ENCODE peak calls at places on chromosomes 1 and 21, in ten cellular contexts. S is KBM-7; K is cardiac septum; B is activated CD8-positive, alpha-beta memory T cell treated with anti-CD3 and anti-CD28 coated beads for 48 hours; N is SK-N-MC; Q is effector CD4-positive, alpha-beta T cell; C is NCI-H2081; J is glutamatergic neuron; T is amniotic stem cell; Z is HuH-7. D is an unnamed sample.

GRCh38 chr1:215672482-215672881 is 105.4 kb downstream of the KCTD3 start:
- DNase-seq in S (no peak), K (no peak), B (no peak), N (no peak), Q (no peak), C (no peak), J (no peak), T (no peak), Z (no peak), D (no peak)

GRCh38 chr1:26357121-26357602 is 3.2 kb upstream of the CRYBG2 start:
- DNase-seq in S (no peak), K (no peak), B (no peak), N (no peak), Q (no peak), C (no peak), J (no peak), T (no peak), Z (no peak), D (no peak)

GRCh38 chr1:201876148-201876547 is 12.6 kb upstream of the SHISA4 start:
- DNase-seq in S (no peak), K (no peak), B (no peak), N (no peak), Q (no peak), C (no peak), J (no peak), T (no peak), Z (no peak), D (no peak)

GRCh38 chr1:175801979-175802378 is 58.6 kb upstream of the TNR start:
- DNase-seq in S (no peak), K (no peak), B (no peak), N (no peak), Q (no peak), C (no peak), J (no peak), T (no peak), Z (no peak), D (no peak)

GRCh38 chr21:37452222-37452621 is 85.6 kb downstream of the DYRK1A start:
- DNase-seq in S (no peak), K (no peak), B (no peak), N (no peak), Q (no peak), C (no peak), J (no peak), T (peak; percentile 47), Z (no peak), D (no peak)

GRCh38 chr1:85862456-85862855 is 154.2 kb upstream of the ZNHIT6 start:
- DNase-seq in S (no peak), K (no peak), B (no peak), N (no peak), Q (no peak), C (no peak), J (no peak), T (no peak), Z (no peak), D (no peak)

GRCh38 chr1:55179177-55179835 is 35.9 kb downstream of the USP24 start:
- DNase-seq in S (peak; percentile 63), K (no peak), B (no peak), N (no peak), Q (no peak), C (no peak), J (no peak), T (no peak), Z (no peak), D (no peak)

GRCh38 chr1:202844935-202845334 is 34.2 kb downstream of the PCAT6 start:
- DNase-seq in S (no peak), K (no peak), B (no peak), N (no peak), Q (no peak), C (no peak), J (no peak), T (no peak), Z (no peak), D (no peak)

GRCh38 chr1:211811126-211811525 is 19.4 kb downstream of the LPGAT1 start:
- DNase-seq in S (no peak), K (no peak), B (no peak), N (no peak), Q (no peak), C (no peak), J (no peak), T (no peak), Z (no peak), D (no peak)

GRCh38 chr1:92342401-92342800 is 43.5 kb downstream of the RPAP2 start:
- DNase-seq in S (no peak), K (no peak), B (no peak), N (no peak), Q (no peak), C (no peak), J (no peak), T (no peak), Z (no peak), D (no peak)

GRCh38 chr1:109977657-109978378 is 6.7 kb upstream of the AHCYL1 start:
- DNase-seq in S (no peak), K (no peak), B (no peak), N (no peak), Q (no peak), C (no peak), J (no peak), T (no peak), Z (no peak), D (no peak)

GRCh38 chr1:36339615-36340014 is 16.2 kb upstream of the EVA1B start:
- DNase-seq in S (no peak), K (no peak), B (no peak), N (no peak), Q (no peak), C (no peak), J (no peak), T (no peak), Z (no peak), D (no peak)

GRCh38 chr1:230917284-230918135 is 49.2 kb upstream of the C1orf198 start:
- DNase-seq in S (peak; percentile 62), K (no peak), B (no peak), N (peak; percentile 62), Q (peak; percentile 72), C (peak; percentile 72), J (peak; percentile 77), T (peak; percentile 30), Z (peak; percentile 76), D (peak; percentile 81)

GRCh38 chr1:228141082-228141870 is 1.2 kb downstream of the GUK1 start:
- DNase-seq in S (peak; percentile 14), K (no peak), B (no peak), N (no peak), Q (no peak), C (no peak), J (no peak), T (no peak), Z (peak; percentile 17), D (peak; percentile 72)

GRCh38 chr1:222815367-222815765 is 527 bp downstream of the DISP1 start:
- DNase-seq in S (no peak), K (no peak), B (no peak), N (no peak), Q (peak; percentile 28), C (peak; percentile 58), J (peak; percentile 51), T (no peak), Z (peak; percentile 50), D (no peak)

GRCh38 chr21:25186278-25186677 is 421.0 kb downstream of the MRPL39 start:
- DNase-seq in S (no peak), K (no peak), B (no peak), N (no peak), Q (no peak), C (no peak), J (no peak), T (no peak), Z (no peak), D (no peak)

GRCh38 chr1:172977296-172978027 is 73.3 kb downstream of the TNFSF18 start:
- DNase-seq in S (no peak), K (no peak), B (no peak), N (no peak), Q (no peak), C (no peak), J (no peak), T (no peak), Z (no peak), D (no peak)